ENCODE peak calls at places on chromosomes 7 and 10, in five cellular contexts. W, U, O, P and S are unnamed samples.
A peak's percentile ranks its signal among the peaks of the same experiment; 100 is the strongest.

GRCh38 chr10:13984647-13985155 is 346.0 kb downstream of the FRMD4A start:
- DNase-seq in W (peak; percentile 92), U (no peak), O (no peak), P (no peak), S (no peak)

GRCh38 chr7:79512269-79512668 is 58.8 kb upstream of the MAGI2 start:
- DNase-seq in W (no peak), U (no peak), O (no peak), P (no peak), S (no peak)

GRCh38 chr10:4280481-4281206 is 495.6 kb upstream of the KLF6 start:
- DNase-seq in W (peak; percentile 57), U (no peak), O (no peak), P (no peak), S (no peak)

GRCh38 chr7:20484366-20484765 is 131.1 kb upstream of the ABCB5 start:
- DNase-seq in W (no peak), U (no peak), O (no peak), P (no peak), S (no peak)

GRCh38 chr7:106306256-106306655 is 21.5 kb upstream of the NAMPT start:
- DNase-seq in W (no peak), U (no peak), O (no peak), P (no peak), S (no peak)

GRCh38 chr10:4684434-4684833 is 141.6 kb upstream of the AKR1E2 start:
- DNase-seq in W (no peak), U (no peak), O (no peak), P (no peak), S (no peak)

GRCh38 chr10:66823301-66823700 is 102.5 kb upstream of the LRRTM3 start:
- DNase-seq in W (no peak), U (no peak), O (no peak), P (no peak), S (no peak)

GRCh38 chr7:5489991-5490536 is 66.4 kb upstream of the TNRC18 start:
- DNase-seq in W (peak; percentile 59), U (no peak), O (no peak), P (no peak), S (no peak)

DNA sequence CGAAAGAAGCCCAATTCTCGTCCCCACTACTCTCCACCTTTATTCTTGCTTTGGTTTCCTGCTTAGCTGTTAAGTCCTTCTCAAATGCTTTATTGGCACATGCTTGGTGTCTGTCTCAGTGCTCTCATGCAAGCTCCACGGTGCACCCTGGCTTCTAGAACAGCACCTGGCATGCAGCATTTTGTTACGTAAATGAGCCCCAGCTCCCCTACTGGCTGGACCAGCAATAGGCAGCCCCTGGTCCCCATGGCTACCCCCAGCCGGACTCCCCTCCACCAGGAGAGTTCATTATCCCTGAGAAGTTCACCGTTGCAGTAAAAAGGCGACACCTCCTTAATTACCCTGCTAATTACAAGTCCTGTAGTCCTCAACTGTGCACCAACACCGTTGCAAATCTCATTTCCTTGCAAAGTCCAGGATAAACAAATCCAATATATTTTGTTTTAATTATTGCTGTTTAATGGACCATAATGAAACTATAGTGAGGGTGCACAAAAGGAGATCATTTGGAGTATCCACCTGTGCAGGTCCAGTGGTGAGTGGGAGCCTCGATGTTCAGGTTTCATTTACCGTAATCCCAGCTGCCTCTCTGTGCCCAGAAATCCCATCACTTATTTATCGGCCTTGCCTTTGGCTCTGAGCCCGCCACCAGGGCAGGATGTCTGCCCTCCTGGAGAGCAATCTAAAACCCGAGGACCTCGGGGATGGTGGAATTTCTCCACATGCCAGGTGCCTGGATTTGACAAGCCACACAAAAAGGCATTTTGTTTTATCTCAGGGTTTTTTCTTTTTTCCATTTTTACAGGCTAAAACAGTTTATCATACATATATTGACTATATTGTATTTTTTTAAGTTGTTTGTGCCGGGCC is 12.8 kb upstream of the DRGX start:
- DNase-seq in W (no peak), U (no peak), O (no peak), P (no peak), S (no peak)
- TF ChIP-seq CTCF in W (peak; percentile 13), U (peak; percentile 4), O (no peak), P (no peak), S (peak; percentile 64)

GRCh38 chr7:149788300-149788851 is 15.0 kb upstream of the ZNF467 start:
- DNase-seq in W (no peak), U (no peak), O (no peak), P (no peak), S (no peak)

GRCh38 chr7:149789101-149789500 is 15.7 kb upstream of the ZNF467 start:
- DNase-seq in W (no peak), U (no peak), O (no peak), P (no peak), S (no peak)

GRCh38 chr7:149785983-149786382 is 12.6 kb upstream of the ZNF467 start:
- DNase-seq in W (no peak), U (no peak), O (no peak), P (no peak), S (no peak)

GRCh38 chr7:149785402-149785801 is 12.0 kb upstream of the ZNF467 start:
- DNase-seq in W (no peak), U (no peak), O (no peak), P (no peak), S (no peak)

GRCh38 chr7:149787428-149788299 is 14.3 kb upstream of the ZNF467 start:
- DNase-seq in W (no peak), U (no peak), O (no peak), P (no peak), S (no peak)
- TF ChIP-seq CTCF in W (peak; percentile 13), U (peak; percentile 28), O (peak; percentile 43), P (no peak), S (no peak)

GRCh38 chr7:66894463-66895080 is 26.5 kb upstream of the TMEM248 start:
- DNase-seq in W (peak; percentile 65), U (no peak), O (no peak), P (no peak), S (no peak)
- TF ChIP-seq CTCF in W (no peak), U (peak; percentile 48), O (no peak), P (no peak), S (peak; percentile 14)

GRCh38 chr10:95289003-95289920 is 1.5 kb downstream of the PDLIM1 start:
- DNase-seq in W (no peak), U (no peak), O (no peak), P (no peak), S (no peak)
- TF ChIP-seq CTCF in W (peak; percentile 16), U (peak; percentile 43), O (peak; percentile 30), P (no peak), S (peak; percentile 47)

GRCh38 chr10:26157734-26158133 is 58.8 kb upstream of the GAD2 start:
- DNase-seq in W (no peak), U (no peak), O (no peak), P (no peak), S (no peak)
- TF ChIP-seq CTCF in W (no peak), U (peak; percentile 4), O (no peak), P (no peak), S (peak; percentile 5)

GRCh38 chr7:127550247-127550646 is 35.1 kb downstream of the GCC1 start:
- DNase-seq in W (no peak), U (no peak), O (no peak), P (no peak), S (no peak)
- TF ChIP-seq CTCF in W (peak; percentile 24), U (no peak), O (no peak), P (no peak), S (peak; percentile 22)